ENCODE peak calls at places on chromosome 12, in nine cellular contexts. O, Y, Z, K, B, D, N, H and X are unnamed samples.

GRCh38 chr12:113136128-113136989 is 798 bp upstream of the RASAL1 start:
- DNase-seq in O (peak; percentile 62), B (no peak), Z (peak; percentile 31), Y (peak; percentile 48), D (peak; percentile 23), N (no peak), H (peak; percentile 70), K (no peak), X (peak; percentile 33)

GRCh38 chr12:51593539-51593938 is 2.5 kb downstream of the SCN8A start:
- DNase-seq in O (no peak), B (no peak), Z (no peak), N (no peak), K (peak; percentile 44), D (peak; percentile 47), H (peak; percentile 68), Y (peak; percentile 3), X (no peak)

GRCh38 chr12:108856428-108857157 is 790 bp downstream of the SSH1 start:
- DNase-seq in D (peak; percentile 62), H (peak; percentile 62), B (no peak), K (peak; percentile 62), Y (peak; percentile 74), N (no peak), O (no peak), Z (peak; percentile 46), X (peak; percentile 47)

GRCh38 chr12:107263980-107264379 is 170.6 kb upstream of the CRY1 start:
- DNase-seq in Z (no peak), B (no peak), K (no peak), H (no peak), O (no peak), N (no peak), Y (no peak), D (no peak), X (no peak)

GRCh38 chr12:53196486-53196885 is 10.6 kb downstream of the ITGB7 start:
- DNase-seq in Z (no peak), H (no peak), N (no peak), Y (no peak), O (no peak), K (no peak), D (no peak), B (no peak), X (no peak)

GRCh38 chr12:39671898-39672875 is 52.6 kb upstream of the ABCD2 start:
- DNase-seq in B (no peak), Z (no peak), H (no peak), N (no peak), K (no peak), D (no peak), O (no peak), Y (no peak), X (no peak)

GRCh38 chr12:96617178-96617577 is 127.8 kb downstream of the CFAP54 start:
- DNase-seq in N (no peak), Y (no peak), D (no peak), K (no peak), Z (no peak), H (peak; percentile 21), B (no peak), O (no peak), X (no peak)

GRCh38 chr12:119157528-119157927 is 21.2 kb upstream of the HSPB8 start:
- DNase-seq in H (no peak), Z (no peak), K (no peak), D (no peak), Y (no peak), O (no peak), N (no peak), B (no peak), X (no peak)

GRCh38 chr12:120538281-120539156 is 4.4 kb downstream of the RNF10 start:
- DNase-seq in B (no peak), O (no peak), D (no peak), Z (no peak), N (peak; percentile 89), Y (no peak), K (peak; percentile 49), H (peak; percentile 34), X (no peak)

GRCh38 chr12:100715976-100716657 is 78.5 kb upstream of the ANO4 start:
- DNase-seq in Y (no peak), K (no peak), Z (no peak), B (no peak), N (no peak), D (no peak), H (no peak), O (no peak), X (no peak)

GRCh38 chr12:92496790-92497189 is 206.0 kb upstream of the PLEKHG7 start:
- DNase-seq in K (no peak), Z (no peak), H (no peak), Y (no peak), B (no peak), N (no peak), D (no peak), O (no peak), X (no peak)

GRCh38 chr12:25020621-25021243 is 71.8 kb upstream of the BCAT1 start:
- DNase-seq in Y (no peak), D (no peak), B (peak; percentile 33), O (peak; percentile 31), K (no peak), N (no peak), H (no peak), Z (no peak), X (no peak)

GRCh38 chr12:115166698-115167315 is 482.8 kb upstream of the TBX3 start:
- DNase-seq in B (no peak), H (no peak), Y (no peak), N (no peak), K (peak; percentile 52), D (no peak), Z (no peak), O (no peak), X (no peak)

GRCh38 chr12:48019639-48020265 is 15.5 kb upstream of the COL2A1 start:
- DNase-seq in B (no peak), H (no peak), K (no peak), D (no peak), O (no peak), Y (no peak), Z (no peak), N (no peak), X (no peak)

GRCh38 chr12:4849024-4849594 is 60.6 kb upstream of the KCNA1 start:
- DNase-seq in H (peak; percentile 58), Y (no peak), D (peak; percentile 16), O (peak; percentile 42), B (no peak), K (peak; percentile 15), N (peak; percentile 21), Z (no peak), X (no peak)

GRCh38 chr12:570949-571794 is 92.1 kb downstream of the NINJ2 start:
- DNase-seq in H (no peak), N (no peak), K (peak; percentile 92), B (no peak), D (peak; percentile 72), O (no peak), Y (no peak), Z (no peak), X (no peak)

GRCh38 chr12:104142543-104142942 is 4.5 kb upstream of the NFYB start:
- DNase-seq in O (no peak), B (no peak), N (no peak), K (no peak), D (no peak), Y (no peak), Z (no peak), H (no peak), X (no peak)

GRCh38 chr12:6334940-6335450 is 6.9 kb downstream of the TNFRSF1A start:
- DNase-seq in Z (no peak), K (peak; percentile 11), H (no peak), O (no peak), D (no peak), N (no peak), B (no peak), Y (no peak), X (no peak)

GRCh38 chr12:116880213-116880816 is 926 bp downstream of the HRK start:
- DNase-seq in Z (no peak), B (no peak), H (peak; percentile 26), O (peak; percentile 38), D (no peak), Y (no peak), N (no peak), K (no peak), X (no peak)

GRCh38 chr12:30694412-30694955 is 1.2 kb downstream of the IPO8 start:
- DNase-seq in K (no peak), N (no peak), O (no peak), D (no peak), B (no peak), Y (no peak), Z (no peak), H (peak; percentile 8), X (no peak)